ENCODE peak calls at places on chromosomes 12 and 14, in ten cellular contexts. One of them, this sample, is unnamed.
A peak's percentile ranks its signal among the peaks of the same experiment; 100 is the strongest.

GRCh38 chr14:30426463-30426862 is 132.5 kb upstream of the G2E3 start:
- DNase-seq in breast epithelium: no peak
- DNase-seq in A549: no peak
- DNase-seq in body of pancreas: no peak
- DNase-seq in IMR-90: no peak
- DNase-seq in adrenal gland: no peak
- DNase-seq in transverse colon: no peak
- DNase-seq in heart left ventricle: no peak
- DNase-seq in lower leg skin: no peak
- DNase-seq in tibial nerve: no peak
- DNase-seq in this sample: no peak

GRCh38 chr12:121451931-121452330 is 52.0 kb downstream of the RNF34 start:
- DNase-seq in breast epithelium: no peak
- DNase-seq in A549: no peak
- DNase-seq in body of pancreas: no peak
- DNase-seq in IMR-90: no peak
- DNase-seq in adrenal gland: no peak
- DNase-seq in transverse colon: peak; percentile 59
- DNase-seq in heart left ventricle: no peak
- DNase-seq in lower leg skin: no peak
- DNase-seq in tibial nerve: no peak
- DNase-seq in this sample: no peak

GRCh38 chr14:59217011-59217410 is 28.5 kb downstream of the DAAM1 start:
- DNase-seq in breast epithelium: no peak
- DNase-seq in A549: no peak
- DNase-seq in body of pancreas: no peak
- DNase-seq in IMR-90: no peak
- DNase-seq in adrenal gland: no peak
- DNase-seq in transverse colon: no peak
- DNase-seq in heart left ventricle: no peak
- DNase-seq in lower leg skin: no peak
- DNase-seq in tibial nerve: no peak
- DNase-seq in this sample: no peak

GRCh38 chr12:116358850-116359761 is 81.6 kb upstream of the MED13L start:
- DNase-seq in breast epithelium: peak; percentile 86
- DNase-seq in A549: peak; percentile 97
- DNase-seq in body of pancreas: peak; percentile 98
- DNase-seq in IMR-90: peak; percentile 94
- DNase-seq in adrenal gland: peak; percentile 97
- DNase-seq in transverse colon: peak; percentile 92
- DNase-seq in heart left ventricle: peak; percentile 97
- DNase-seq in lower leg skin: peak; percentile 98
- DNase-seq in tibial nerve: peak; percentile 86
- DNase-seq in this sample: peak; percentile 96

GRCh38 chr12:132402831-132403416 is 73.5 kb upstream of the GALNT9 start:
- DNase-seq in breast epithelium: no peak
- DNase-seq in A549: no peak
- DNase-seq in body of pancreas: no peak
- DNase-seq in IMR-90: no peak
- DNase-seq in adrenal gland: no peak
- DNase-seq in transverse colon: no peak
- DNase-seq in heart left ventricle: no peak
- DNase-seq in lower leg skin: no peak
- DNase-seq in tibial nerve: no peak
- DNase-seq in this sample: no peak

GRCh38 chr14:35883677-35884293 is 57.6 kb downstream of the BRMS1L start:
- DNase-seq in breast epithelium: no peak
- DNase-seq in A549: peak; percentile 43
- DNase-seq in body of pancreas: peak; percentile 33
- DNase-seq in IMR-90: peak; percentile 18
- DNase-seq in adrenal gland: peak; percentile 26
- DNase-seq in transverse colon: peak; percentile 29
- DNase-seq in heart left ventricle: no peak
- DNase-seq in lower leg skin: no peak
- DNase-seq in tibial nerve: no peak
- DNase-seq in this sample: no peak

GRCh38 chr14:98198385-98198784 is 1073.6 kb downstream of the BCL11B start:
- DNase-seq in breast epithelium: no peak
- DNase-seq in A549: no peak
- DNase-seq in body of pancreas: peak; percentile 6
- DNase-seq in IMR-90: no peak
- DNase-seq in adrenal gland: no peak
- DNase-seq in transverse colon: peak; percentile 19
- DNase-seq in heart left ventricle: no peak
- DNase-seq in lower leg skin: no peak
- DNase-seq in tibial nerve: no peak
- DNase-seq in this sample: no peak

GRCh38 chr14:99389171-99389826 is 91.4 kb downstream of the SETD3 start:
- DNase-seq in breast epithelium: no peak
- DNase-seq in A549: peak; percentile 60
- DNase-seq in body of pancreas: peak; percentile 30
- DNase-seq in IMR-90: peak; percentile 10
- DNase-seq in adrenal gland: peak; percentile 44
- DNase-seq in transverse colon: peak; percentile 67
- DNase-seq in heart left ventricle: no peak
- DNase-seq in lower leg skin: peak; percentile 84
- DNase-seq in tibial nerve: no peak
- DNase-seq in this sample: peak; percentile 21

GRCh38 chr12:3035815-3036702 is 41.1 kb upstream of the TSPAN9 start:
- DNase-seq in breast epithelium: no peak
- DNase-seq in A549: no peak
- DNase-seq in body of pancreas: no peak
- DNase-seq in IMR-90: peak; percentile 21
- DNase-seq in adrenal gland: no peak
- DNase-seq in transverse colon: no peak
- DNase-seq in heart left ventricle: peak; percentile 14
- DNase-seq in lower leg skin: no peak
- DNase-seq in tibial nerve: no peak
- DNase-seq in this sample: no peak

GRCh38 chr12:2679068-2679815 is 115.5 kb upstream of the FKBP4 start:
- DNase-seq in breast epithelium: no peak
- DNase-seq in A549: no peak
- DNase-seq in body of pancreas: no peak
- DNase-seq in IMR-90: no peak
- DNase-seq in adrenal gland: no peak
- DNase-seq in transverse colon: no peak
- DNase-seq in heart left ventricle: no peak
- DNase-seq in lower leg skin: peak; percentile 82
- DNase-seq in tibial nerve: no peak
- DNase-seq in this sample: no peak

GRCh38 chr12:98084391-98084790 is 431.0 kb upstream of the TMPO start:
- DNase-seq in breast epithelium: no peak
- DNase-seq in A549: no peak
- DNase-seq in body of pancreas: no peak
- DNase-seq in IMR-90: no peak
- DNase-seq in adrenal gland: no peak
- DNase-seq in transverse colon: no peak
- DNase-seq in heart left ventricle: no peak
- DNase-seq in lower leg skin: no peak
- DNase-seq in tibial nerve: no peak
- DNase-seq in this sample: no peak

GRCh38 chr12:98084950-98085349 is 430.4 kb upstream of the TMPO start:
- DNase-seq in breast epithelium: no peak
- DNase-seq in A549: no peak
- DNase-seq in body of pancreas: no peak
- DNase-seq in IMR-90: no peak
- DNase-seq in adrenal gland: no peak
- DNase-seq in transverse colon: no peak
- DNase-seq in heart left ventricle: no peak
- DNase-seq in lower leg skin: no peak
- DNase-seq in tibial nerve: no peak
- DNase-seq in this sample: no peak

DNA sequence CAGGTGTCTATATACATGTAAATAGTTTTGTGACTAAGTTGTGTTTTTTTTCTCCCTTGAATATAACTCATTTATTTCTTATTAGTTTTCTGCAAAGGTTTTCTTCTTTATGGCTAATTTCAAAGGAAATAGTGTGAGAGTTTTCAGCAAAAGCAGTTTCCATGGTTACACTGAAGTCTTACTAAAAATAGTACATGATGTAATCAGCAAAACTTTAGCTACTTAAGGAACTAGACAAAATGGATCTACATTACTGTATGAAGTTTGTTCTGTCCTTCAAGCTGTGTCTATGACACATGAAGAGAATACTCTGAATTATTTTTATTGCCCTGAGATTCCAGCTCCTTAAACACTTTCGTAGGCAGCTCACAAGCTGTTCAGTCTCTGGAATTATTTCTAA is 430.0 kb upstream of the TMPO start:
- DNase-seq in breast epithelium: no peak
- DNase-seq in A549: no peak
- DNase-seq in body of pancreas: no peak
- DNase-seq in IMR-90: no peak
- DNase-seq in adrenal gland: no peak
- DNase-seq in transverse colon: no peak
- DNase-seq in heart left ventricle: no peak
- DNase-seq in lower leg skin: no peak
- DNase-seq in tibial nerve: no peak
- DNase-seq in this sample: no peak
- H3K4me3 ChIP-seq in breast epithelium: no peak overlapping the region
- H3K4me3 ChIP-seq in A549: no peak overlapping the region
- H3K4me3 ChIP-seq in body of pancreas: no peak overlapping the region
- H3K4me3 ChIP-seq in IMR-90: no peak overlapping the region
- H3K4me3 ChIP-seq in adrenal gland: no peak overlapping the region
- H3K4me3 ChIP-seq in transverse colon: no peak overlapping the region
- H3K4me3 ChIP-seq in heart left ventricle: no peak overlapping the region
- H3K4me3 ChIP-seq in lower leg skin: no peak overlapping the region
- H3K4me3 ChIP-seq in tibial nerve: no peak overlapping the region
- H3K4me3 ChIP-seq in this sample: no peak overlapping the region

GRCh38 chr12:124514145-124514995 is 53.0 kb downstream of the NCOR2 start:
- DNase-seq in breast epithelium: no peak
- DNase-seq in A549: no peak
- DNase-seq in body of pancreas: no peak
- DNase-seq in IMR-90: no peak
- DNase-seq in adrenal gland: no peak
- DNase-seq in transverse colon: no peak
- DNase-seq in heart left ventricle: no peak
- DNase-seq in lower leg skin: no peak
- DNase-seq in tibial nerve: no peak
- DNase-seq in this sample: no peak

GRCh38 chr12:124514996-124515932 is 52.1 kb downstream of the NCOR2 start:
- DNase-seq in breast epithelium: no peak
- DNase-seq in A549: no peak
- DNase-seq in body of pancreas: no peak
- DNase-seq in IMR-90: no peak
- DNase-seq in adrenal gland: no peak
- DNase-seq in transverse colon: no peak
- DNase-seq in heart left ventricle: no peak
- DNase-seq in lower leg skin: no peak
- DNase-seq in tibial nerve: no peak
- DNase-seq in this sample: no peak

GRCh38 chr12:124517260-124518050 is 50.0 kb downstream of the NCOR2 start:
- DNase-seq in breast epithelium: peak; percentile 89
- DNase-seq in A549: peak; percentile 55
- DNase-seq in body of pancreas: peak; percentile 87
- DNase-seq in IMR-90: peak; percentile 38
- DNase-seq in adrenal gland: peak; percentile 88
- DNase-seq in transverse colon: peak; percentile 70
- DNase-seq in heart left ventricle: peak; percentile 86
- DNase-seq in lower leg skin: peak; percentile 95
- DNase-seq in tibial nerve: peak; percentile 50
- DNase-seq in this sample: peak; percentile 92

GRCh38 chr12:124516850-124517249 is 50.6 kb downstream of the NCOR2 start:
- DNase-seq in breast epithelium: no peak
- DNase-seq in A549: no peak
- DNase-seq in body of pancreas: no peak
- DNase-seq in IMR-90: no peak
- DNase-seq in adrenal gland: no peak
- DNase-seq in transverse colon: no peak
- DNase-seq in heart left ventricle: no peak
- DNase-seq in lower leg skin: no peak
- DNase-seq in tibial nerve: no peak
- DNase-seq in this sample: no peak

DNA sequence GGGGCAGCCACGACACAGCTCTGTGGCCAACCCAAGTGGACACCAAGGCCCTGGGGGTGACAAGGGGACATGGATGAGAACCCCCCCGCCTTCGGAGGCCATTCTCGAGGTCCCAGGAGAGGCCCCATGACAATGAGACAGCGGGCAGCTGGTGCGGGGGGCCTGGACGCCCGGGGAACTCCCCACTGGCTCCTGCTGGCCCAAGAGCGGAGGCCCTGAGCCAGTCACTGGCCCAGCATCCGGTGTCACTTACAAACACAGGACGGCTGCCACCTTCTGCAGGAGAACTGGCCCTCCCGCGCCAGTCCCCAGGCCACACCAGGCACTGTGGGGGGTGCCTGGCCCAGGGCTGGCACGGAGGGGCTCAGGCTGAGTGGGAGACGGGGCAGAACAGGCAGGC is 51.4 kb downstream of the NCOR2 start:
- DNase-seq in breast epithelium: no peak
- DNase-seq in A549: no peak
- DNase-seq in body of pancreas: no peak
- DNase-seq in IMR-90: no peak
- DNase-seq in adrenal gland: peak; percentile 53
- DNase-seq in transverse colon: no peak
- DNase-seq in heart left ventricle: peak; percentile 32
- DNase-seq in lower leg skin: no peak
- DNase-seq in tibial nerve: no peak
- DNase-seq in this sample: no peak
- TF ChIP-seq POLR2A in breast epithelium: no peak
- TF ChIP-seq POLR2A in A549: no peak
- TF ChIP-seq POLR2A in body of pancreas: no peak
- TF ChIP-seq POLR2A in IMR-90: no peak
- TF ChIP-seq POLR2A in adrenal gland: no peak
- TF ChIP-seq POLR2A in transverse colon: no peak
- TF ChIP-seq POLR2A in heart left ventricle: no peak
- TF ChIP-seq POLR2A in lower leg skin: no peak
- TF ChIP-seq POLR2A in tibial nerve: no peak
- TF ChIP-seq POLR2A in this sample: no peak

GRCh38 chr12:109544955-109545531 is 28.3 kb downstream of the MMAB start:
- DNase-seq in breast epithelium: no peak
- DNase-seq in A549: no peak
- DNase-seq in body of pancreas: no peak
- DNase-seq in IMR-90: peak; percentile 37
- DNase-seq in adrenal gland: no peak
- DNase-seq in transverse colon: no peak
- DNase-seq in heart left ventricle: no peak
- DNase-seq in lower leg skin: no peak
- DNase-seq in tibial nerve: no peak
- DNase-seq in this sample: no peak
- H3K4me3 ChIP-seq in breast epithelium: no peak overlapping the region
- H3K4me3 ChIP-seq in A549: no peak overlapping the region
- H3K4me3 ChIP-seq in body of pancreas: no peak overlapping the region
- H3K4me3 ChIP-seq in IMR-90: no peak overlapping the region
- H3K4me3 ChIP-seq in adrenal gland: no peak overlapping the region
- H3K4me3 ChIP-seq in transverse colon: no peak overlapping the region
- H3K4me3 ChIP-seq in heart left ventricle: no peak overlapping the region
- H3K4me3 ChIP-seq in lower leg skin: no peak overlapping the region
- H3K4me3 ChIP-seq in tibial nerve: no peak overlapping the region
- H3K4me3 ChIP-seq in this sample: no peak overlapping the region

DNA sequence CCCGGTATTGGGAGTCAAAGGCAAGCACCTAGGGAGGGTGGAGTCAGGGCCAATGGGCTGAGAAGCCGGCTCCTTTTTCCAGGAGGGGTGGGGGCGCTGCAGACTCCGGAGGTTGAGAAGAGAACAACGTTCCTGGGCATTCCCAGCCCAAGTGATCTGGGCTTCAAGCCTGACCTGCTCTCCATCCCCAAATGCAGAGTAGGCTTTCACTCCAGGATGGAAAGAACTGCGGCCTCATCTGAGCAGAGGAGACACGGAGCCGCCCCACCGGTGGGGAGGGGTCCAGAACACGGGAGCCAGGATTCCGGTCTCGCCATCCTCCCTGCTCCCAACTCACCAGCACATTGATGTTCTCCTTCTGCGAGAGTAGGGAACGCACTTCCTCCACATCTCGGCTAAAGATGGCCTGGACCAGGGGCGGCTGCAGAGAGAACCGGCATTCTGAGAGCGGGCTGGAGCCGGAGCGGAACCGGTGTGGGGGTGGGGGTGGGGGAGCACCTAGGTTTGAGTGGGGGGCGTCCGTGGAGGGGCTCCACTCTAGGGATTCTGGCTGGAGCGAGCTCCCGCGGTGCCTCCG is 605 bp downstream of the ANKRD52 start:
- DNase-seq in breast epithelium: no peak
- DNase-seq in A549: peak; percentile 44
- DNase-seq in body of pancreas: peak; percentile 22
- DNase-seq in IMR-90: peak; percentile 11
- DNase-seq in adrenal gland: peak; percentile 63
- DNase-seq in transverse colon: no peak
- DNase-seq in heart left ventricle: no peak
- DNase-seq in lower leg skin: peak; percentile 86
- DNase-seq in tibial nerve: no peak
- DNase-seq in this sample: no peak
- TF ChIP-seq POLR2A in breast epithelium: no peak
- TF ChIP-seq POLR2A in A549: peak; percentile 16
- TF ChIP-seq POLR2A in body of pancreas: no peak
- TF ChIP-seq POLR2A in IMR-90: no peak
- TF ChIP-seq POLR2A in adrenal gland: no peak
- TF ChIP-seq POLR2A in transverse colon: no peak
- TF ChIP-seq POLR2A in heart left ventricle: no peak
- TF ChIP-seq POLR2A in lower leg skin: no peak
- TF ChIP-seq POLR2A in tibial nerve: no peak
- TF ChIP-seq POLR2A in this sample: no peak